ENCODE peak calls at places on chromosomes 7 and 10, in ten cellular contexts. O is posterior vena cava; V is SW 1271; P is mesothelial cell of epicardium; I is stromal cell of bone marrow; Z is AG10803; W is stimulated activated naive CD4-positive, alpha-beta T cell; M is chondrocyte; X is A172; G is stimulated activated CD4-positive, alpha-beta T cell treated with anti-CD3 and anti-CD28 coated beads, Interleukin-15, amount 100 ng/mL, for 24 hours. L is an unnamed sample.

GRCh38 chr10:114172241-114172640 is 1.8 kb downstream of the CCDC186 start:
- DNase-seq in G (no peak), M (no peak), W (no peak), Z (peak), O (no peak), I (no peak), V (no peak), X (no peak), P (no peak), L (no peak)

GRCh38 chr7:19116121-19117080 is 1.0 kb downstream of the TWIST1 start:
- DNase-seq in P (no peak), Z (no peak), O (peak), M (peak), W (no peak), G (peak), X (peak), I (no peak), V (no peak), L (no peak)

GRCh38 chr10:102639527-102639926 is 4.8 kb upstream of the TRIM8 start:
- DNase-seq in G (no peak), X (no peak), M (no peak), V (no peak), Z (no peak), O (no peak), P (no peak), W (no peak), I (no peak), L (no peak)

GRCh38 chr10:308572-309085 is 173.4 kb downstream of the ZMYND11 start:
- DNase-seq in O (no peak), W (no peak), Z (no peak), M (no peak), V (no peak), P (no peak), X (no peak), G (no peak), I (no peak), L (no peak)

GRCh38 chr7:49776994-49777393 is 3.6 kb downstream of the VWC2 start:
- DNase-seq in I (no peak), G (no peak), X (no peak), P (no peak), Z (no peak), W (no peak), O (no peak), V (no peak), M (no peak), L (no peak)

GRCh38 chr10:132400041-132400546 is 3.1 kb downstream of the PWWP2B start:
- DNase-seq in O (no peak), V (no peak), X (no peak), M (no peak), I (no peak), W (no peak), P (no peak), G (no peak), Z (no peak), L (no peak)

GRCh38 chr7:4840097-4840501 is 21.7 kb downstream of the PAPOLB start:
- DNase-seq in V (no peak), I (no peak), W (no peak), O (peak), P (no peak), Z (no peak), G (no peak), X (no peak), M (peak), L (no peak)

GRCh38 chr7:90931996-90932912 is 332.0 kb upstream of the FZD1 start:
- DNase-seq in V (no peak), P (no peak), G (no peak), M (no peak), O (no peak), I (no peak), W (no peak), Z (peak), X (no peak), L (peak)

GRCh38 chr10:26840938-26841732 is 19.6 kb downstream of the ABI1 start:
- DNase-seq in O (no peak), Z (peak), V (no peak), M (no peak), G (no peak), X (no peak), P (no peak), I (no peak), W (no peak), L (no peak)

GRCh38 chr10:70348228-70348850 is 34.1 kb downstream of the LRRC20 start:
- DNase-seq in Z (peak), O (no peak), I (peak), M (peak), P (peak), G (peak), X (peak), W (no peak), V (no peak), L (no peak)

GRCh38 chr7:17696422-17696821 is 243.9 kb downstream of the SNX13 start:
- DNase-seq in X (peak), G (no peak), W (no peak), Z (peak), O (peak), V (no peak), M (no peak), I (peak), P (peak), L (peak)

GRCh38 chr10:132788180-132788830 is 2.4 kb upstream of the NKX6-2 start:
- DNase-seq in P (no peak), O (no peak), G (peak), Z (peak), M (no peak), V (no peak), I (no peak), W (no peak), X (no peak), L (no peak)

GRCh38 chr10:35511649-35512048 is 93.5 kb upstream of the GJD4 start:
- DNase-seq in I (no peak), O (no peak), M (no peak), P (no peak), Z (no peak), V (no peak), W (no peak), G (no peak), X (no peak), L (no peak)

GRCh38 chr10:8487346-8487745 is 432.9 kb downstream of the GATA3 start:
- DNase-seq in X (no peak), P (no peak), V (no peak), O (no peak), W (no peak), Z (no peak), G (no peak), I (no peak), M (no peak), L (no peak)

GRCh38 chr10:126729314-126729871 is 58.9 kb upstream of the C10orf90 start:
- DNase-seq in M (no peak), X (no peak), P (no peak), I (no peak), Z (peak), G (no peak), O (no peak), W (no peak), V (no peak), L (no peak)

GRCh38 chr10:44240766-44241165 is 144.1 kb downstream of the CXCL12 start:
- DNase-seq in X (peak), V (no peak), P (no peak), O (no peak), G (no peak), W (no peak), Z (no peak), M (no peak), I (no peak), L (no peak)

GRCh38 chr10:102230861-102231356 is 4.8 kb downstream of the ELOVL3 start:
- DNase-seq in I (no peak), Z (no peak), M (no peak), V (no peak), O (peak), P (peak), W (peak), G (peak), X (no peak), L (no peak)

GRCh38 chr10:4333474-4333894 is 492.5 kb upstream of the AKR1E2 start:
- DNase-seq in X (no peak), W (no peak), V (no peak), Z (no peak), G (no peak), P (no peak), M (no peak), O (no peak), I (no peak), L (no peak)

GRCh38 chr7:80705164-80705781 is 66.8 kb downstream of the CD36 start:
- DNase-seq in M (no peak), Z (no peak), O (no peak), X (no peak), I (no peak), V (no peak), G (no peak), W (no peak), P (no peak), L (no peak)

GRCh38 chr10:46553238-46554049 is 3.0 kb downstream of the GPRIN2 start:
- DNase-seq in Z (no peak), O (peak), P (peak), G (peak), W (no peak), M (peak), X (no peak), I (no peak), V (no peak), L (no peak)

GRCh38 chr7:146138926-146139325 is 22.3 kb downstream of the CNTNAP2 start:
- DNase-seq in X (no peak), Z (no peak), M (no peak), V (no peak), W (no peak), P (no peak), I (no peak), G (no peak), O (no peak), L (no peak)

GRCh38 chr10:97888641-97889262 is 39.1 kb downstream of the GOLGA7B start:
- DNase-seq in V (no peak), X (peak), O (no peak), G (peak), W (no peak), Z (peak), M (no peak), I (peak), P (no peak), L (peak)

GRCh38 chr7:76220185-76221057 is 18.7 kb downstream of the SRRM3 start:
- DNase-seq in I (peak), O (no peak), X (peak), Z (peak), G (no peak), P (no peak), V (no peak), W (no peak), M (no peak), L (peak)

GRCh38 chr10:59273453-59273852 is 88.9 kb downstream of the FAM13C start:
- DNase-seq in X (no peak), V (no peak), P (no peak), O (no peak), I (peak), W (no peak), G (no peak), M (no peak), Z (no peak), L (no peak)

GRCh38 chr10:99451499-99451788 is 21.0 kb upstream of the GOT1 start:
- DNase-seq in V (no peak), G (no peak), O (no peak), I (no peak), Z (no peak), P (no peak), M (no peak), W (no peak), X (no peak), L (no peak)

GRCh38 chr10:78134919-78135318 is 101.3 kb downstream of the RPS24 start:
- DNase-seq in I (no peak), V (no peak), M (no peak), Z (no peak), G (no peak), O (no peak), X (peak), W (no peak), P (no peak), L (no peak)

GRCh38 chr7:78033428-78033827 is 234.9 kb downstream of the PHTF2 start:
- DNase-seq in W (no peak), X (no peak), G (no peak), M (no peak), V (no peak), P (no peak), I (no peak), Z (no peak), O (no peak), L (no peak)

GRCh38 chr10:3904419-3904975 is 119.5 kb upstream of the KLF6 start:
- DNase-seq in Z (no peak), X (no peak), O (no peak), V (no peak), G (no peak), M (no peak), P (no peak), I (no peak), W (no peak), L (no peak)

GRCh38 chr10:85791846-85792532 is 574.6 kb downstream of the GRID1 start:
- DNase-seq in Z (peak), M (peak), I (peak), X (peak), W (no peak), V (no peak), O (peak), G (no peak), P (no peak), L (no peak)

GRCh38 chr7:54799792-54800191 is 40.8 kb upstream of the SEC61G start:
- DNase-seq in V (no peak), I (no peak), Z (no peak), P (no peak), G (no peak), O (no peak), X (no peak), W (no peak), M (no peak), L (no peak)

GRCh38 chr7:52811537-52811936 is 223.9 kb upstream of the POM121L12 start:
- DNase-seq in P (no peak), W (no peak), G (no peak), I (no peak), O (no peak), V (no peak), X (no peak), Z (no peak), M (no peak), L (no peak)

GRCh38 chr7:98372993-98373392 is 27.9 kb downstream of the BAIAP2L1 start:
- DNase-seq in M (no peak), W (no peak), V (no peak), I (peak), G (no peak), P (no peak), Z (peak), X (peak), O (peak), L (peak)